ENCODE peak calls at places on chromosome 2, in nine cellular contexts. E, R, H, T, K, C, N, V and A are unnamed samples.
A peak's percentile ranks its signal among the peaks of the same experiment; 100 is the strongest.

GRCh38 chr2:171478345-171478744 is 43.9 kb upstream of the CYBRD1 start:
- DNase-seq in H (no peak), R (no peak), T (no peak), K (no peak), C (no peak), E (peak; percentile 76), V (no peak), N (no peak), A (peak; percentile 16)

GRCh38 chr2:145503511-145503910 is 983.6 kb upstream of the ZEB2 start:
- DNase-seq in C (no peak), E (peak; percentile 13), N (no peak), H (no peak), T (no peak), R (no peak), V (no peak), K (peak; percentile 4), A (no peak)

GRCh38 chr2:136863874-136864273 is 98.5 kb downstream of the THSD7B start:
- DNase-seq in E (no peak), N (no peak), K (no peak), T (no peak), C (no peak), H (no peak), V (no peak), R (no peak), A (no peak)

GRCh38 chr2:105725388-105725787 is 19.3 kb upstream of the NCK2 start:
- DNase-seq in T (no peak), E (no peak), K (no peak), H (peak; percentile 49), C (no peak), N (no peak), R (no peak), V (no peak), A (no peak)

GRCh38 chr2:181685150-181685688 is 4.9 kb upstream of the NEUROD1 start:
- DNase-seq in V (no peak), N (peak; percentile 38), T (no peak), H (peak; percentile 69), R (no peak), K (peak; percentile 36), C (no peak), E (no peak), A (no peak)

GRCh38 chr2:221915926-221916325 is 343.8 kb upstream of the EPHA4 start:
- DNase-seq in R (no peak), E (no peak), T (no peak), K (no peak), C (no peak), V (no peak), N (peak; percentile 5), H (no peak), A (no peak)

GRCh38 chr2:232981767-232982360 is 31.2 kb downstream of the NGEF start:
- DNase-seq in K (no peak), V (no peak), C (no peak), T (no peak), N (no peak), R (no peak), H (no peak), E (no peak), A (no peak)

GRCh38 chr2:187369471-187369870 is 78.6 kb downstream of the CALCRL start:
- DNase-seq in R (no peak), K (no peak), C (no peak), E (no peak), N (no peak), T (no peak), V (no peak), H (no peak), A (no peak)

GRCh38 chr2:156540706-156541105 is 104.5 kb downstream of the GPD2 start:
- DNase-seq in T (no peak), E (no peak), C (no peak), N (no peak), V (no peak), R (no peak), K (no peak), H (no peak), A (no peak)

GRCh38 chr2:46198164-46198883 is 98.9 kb upstream of the EPAS1 start:
- DNase-seq in H (no peak), V (no peak), E (no peak), T (no peak), R (no peak), C (peak; percentile 82), N (no peak), K (no peak), A (no peak)

GRCh38 chr2:200042944-200043343 is 87.6 kb downstream of the MAIP1 start:
- DNase-seq in E (peak; percentile 88), N (no peak), R (no peak), T (no peak), V (no peak), H (no peak), K (no peak), C (no peak), A (peak; percentile 40)

GRCh38 chr2:115297056-115297455 is 854.6 kb downstream of the DPP10 start:
- DNase-seq in H (no peak), E (no peak), T (no peak), K (no peak), R (no peak), N (no peak), V (no peak), C (no peak), A (no peak)

GRCh38 chr2:137976274-137976673 is 12.0 kb downstream of the HNMT start:
- DNase-seq in V (no peak), K (no peak), C (no peak), H (no peak), T (no peak), R (no peak), E (no peak), N (no peak), A (no peak)

GRCh38 chr2:9675369-9676351 is 44.9 kb upstream of the YWHAQ start:
- DNase-seq in C (no peak), H (no peak), V (no peak), K (no peak), N (no peak), E (peak; percentile 89), T (no peak), R (no peak), A (peak; percentile 95)

GRCh38 chr2:86274265-86274917 is 63.0 kb downstream of the REEP1 start:
- DNase-seq in R (no peak), H (no peak), K (no peak), T (no peak), E (peak; percentile 20), V (no peak), N (no peak), C (no peak), A (peak; percentile 73)

GRCh38 chr2:1741851-1742250 is 2.5 kb downstream of the PXDN start:
- DNase-seq in N (no peak), H (no peak), T (no peak), E (no peak), K (no peak), C (peak; percentile 85), V (no peak), R (peak; percentile 3), A (no peak)

GRCh38 chr2:47274054-47274779 is 119.1 kb upstream of the STPG4 start:
- DNase-seq in C (no peak), T (no peak), V (no peak), E (peak; percentile 66), H (no peak), N (no peak), R (no peak), K (peak; percentile 46), A (peak; percentile 86)

GRCh38 chr2:164882276-164882675 is 40.7 kb upstream of the COBLL1 start:
- DNase-seq in C (no peak), E (peak; percentile 27), R (no peak), K (no peak), V (no peak), H (no peak), N (no peak), T (no peak), A (no peak)

GRCh38 chr2:241869087-241869961 is at the start of gene RTP5:
- DNase-seq in T (peak; percentile 9), E (no peak), C (no peak), H (no peak), N (no peak), K (no peak), R (peak; percentile 11), V (no peak), A (no peak)

GRCh38 chr2:23220687-23221086 is 164.3 kb upstream of the KLHL29 start:
- DNase-seq in H (no peak), K (no peak), N (no peak), V (no peak), R (no peak), T (no peak), E (no peak), C (no peak), A (no peak)

GRCh38 chr2:23221901-23222300 is 163.1 kb upstream of the KLHL29 start:
- DNase-seq in E (no peak), H (no peak), K (no peak), C (no peak), V (no peak), R (no peak), T (no peak), N (no peak), A (no peak)

GRCh38 chr2:23221236-23221635 is 163.7 kb upstream of the KLHL29 start:
- DNase-seq in N (no peak), C (no peak), T (no peak), E (no peak), K (no peak), R (no peak), V (no peak), H (no peak), A (no peak)
- TF ChIP-seq CTCF in N (no peak), C (no peak), T (no peak), E (no peak), K (no peak), R (no peak), V (no peak), H (no peak), A (no peak)

DNA sequence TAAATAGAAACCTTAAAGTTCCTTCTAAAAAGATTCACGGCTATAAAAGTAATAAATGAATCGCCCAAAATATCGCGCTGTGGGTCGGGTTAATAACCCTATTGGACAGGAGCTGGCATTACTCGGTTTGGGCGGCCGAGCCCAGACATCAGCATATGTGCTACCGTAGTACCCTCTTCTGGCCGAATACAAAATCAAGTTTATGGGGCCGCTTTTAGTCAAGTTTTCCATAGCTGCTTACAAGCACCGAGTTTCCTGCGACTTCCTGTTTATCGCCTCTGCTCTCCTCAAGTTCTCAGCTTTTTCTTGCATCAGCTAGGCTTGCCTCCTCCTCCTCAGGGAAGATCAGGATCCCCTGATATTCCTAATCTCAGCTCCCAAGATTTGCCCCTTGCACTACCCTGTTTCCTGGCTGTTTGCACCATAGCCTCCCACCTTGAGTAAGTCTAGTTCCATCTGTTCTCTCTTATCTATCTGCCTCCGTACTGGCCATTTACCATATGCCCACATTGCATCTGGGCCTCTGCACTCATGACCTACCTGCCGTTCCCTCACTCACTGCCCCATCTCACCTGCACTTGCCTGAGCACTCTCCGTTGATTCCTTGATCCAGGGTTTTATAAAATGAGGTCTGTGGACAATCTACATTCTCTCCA is 56.1 kb downstream of the SLC35F5 start:
- DNase-seq in R (peak; percentile 29), K (no peak), V (no peak), C (no peak), E (peak; percentile 71), H (peak; percentile 20), T (peak; percentile 48), N (no peak), A (no peak)
- TF ChIP-seq CTCF in R (peak; percentile 61), K (no peak), V (peak; percentile 6), C (no peak), E (no peak), H (no peak), T (peak; percentile 64), N (no peak), A (peak; percentile 33)

GRCh38 chr2:19746611-19747309 is 155.0 kb downstream of the TTC32 start:
- DNase-seq in R (peak; percentile 27), E (peak; percentile 31), H (peak; percentile 70), K (peak; percentile 45), V (no peak), N (peak; percentile 80), C (peak; percentile 76), T (no peak), A (no peak)
- TF ChIP-seq CTCF in R (peak; percentile 40), E (peak; percentile 55), H (peak; percentile 47), K (peak; percentile 39), V (no peak), N (peak; percentile 51), C (no peak), T (peak; percentile 47), A (peak; percentile 69)

GRCh38 chr2:58046585-58047372 is at the start of gene VRK2:
- DNase-seq in C (peak; percentile 90), N (peak; percentile 83), R (peak; percentile 88), K (peak; percentile 96), T (peak; percentile 90), E (peak; percentile 92), H (peak; percentile 93), V (peak; percentile 86), A (peak; percentile 90)
- TF ChIP-seq CTCF in C (no peak), N (no peak), R (peak; percentile 53), K (no peak), T (peak; percentile 40), E (peak; percentile 10), H (no peak), V (no peak), A (peak; percentile 3)